ENCODE peak calls at places on chromosome 7, in four cellular contexts. W, U, O and S are unnamed samples.
A peak's percentile ranks its signal among the peaks of the same experiment; 100 is the strongest.

GRCh38 chr7:47945261-47946015 is 2.8 kb downstream of the PKD1L1 start:
- DNase-seq in W (peak; percentile 91), U (peak; percentile 56), O (peak; percentile 81), S (peak; percentile 68)

GRCh38 chr7:132609222-132609621 is 33.0 kb upstream of the PLXNA4 start:
- DNase-seq in W (no peak), U (no peak), O (no peak), S (peak; percentile 6)

GRCh38 chr7:131254211-131254610 is 73.5 kb upstream of the MKLN1 start:
- DNase-seq in W (no peak), U (no peak), O (no peak), S (no peak)

GRCh38 chr7:116571037-116571436 is 46.2 kb downstream of the CAV1 start:
- DNase-seq in W (peak; percentile 87), U (no peak), O (no peak), S (no peak)

GRCh38 chr7:130277763-130278643 is 11.3 kb downstream of the CPA2 start:
- DNase-seq in W (peak; percentile 67), U (no peak), O (peak; percentile 69), S (peak; percentile 77)

GRCh38 chr7:27910341-27910740 is 170.4 kb downstream of the TAX1BP1 start:
- DNase-seq in W (no peak), U (no peak), O (no peak), S (no peak)

GRCh38 chr7:130986271-130986690 is 252.3 kb upstream of the KLF14 start:
- DNase-seq in W (no peak), U (no peak), O (no peak), S (no peak)

GRCh38 chr7:53191836-53192443 is 156.5 kb downstream of the POM121L12 start:
- DNase-seq in W (no peak), U (no peak), O (no peak), S (no peak)

GRCh38 chr7:34357068-34357467 is 300.9 kb upstream of the NPSR1 start:
- DNase-seq in W (no peak), U (no peak), O (no peak), S (no peak)

GRCh38 chr7:154929006-154929726 is 73.8 kb downstream of the PAXIP1 start:
- DNase-seq in W (no peak), U (no peak), O (no peak), S (no peak)

GRCh38 chr7:142549007-142549406 is 200.3 kb upstream of the PRSS1 start:
- DNase-seq in W (peak; percentile 42), U (no peak), O (no peak), S (no peak)

GRCh38 chr7:140060788-140061606 is 1.8 kb downstream of the PARP12 start:
- DNase-seq in W (peak; percentile 14), U (no peak), O (peak; percentile 64), S (peak; percentile 90)

GRCh38 chr7:141945356-141945755 is 1.4 kb downstream of the CLEC5A start:
- DNase-seq in W (no peak), U (no peak), O (no peak), S (no peak)

GRCh38 chr7:15685358-15686181 is 913 bp downstream of the MEOX2 start:
- DNase-seq in W (peak; percentile 82), U (no peak), O (no peak), S (no peak)

GRCh38 chr7:42511027-42511426 is 274.0 kb upstream of the GLI3 start:
- DNase-seq in W (peak; percentile 8), U (no peak), O (no peak), S (no peak)

GRCh38 chr7:77422500-77422899 is 6.4 kb upstream of the GSAP start:
- DNase-seq in W (no peak), U (no peak), O (no peak), S (no peak)

GRCh38 chr7:72258074-72258473 is 154.1 kb downstream of the CALN1 start:
- DNase-seq in W (no peak), U (no peak), O (no peak), S (no peak)

GRCh38 chr7:142443614-142444013 is 185.8 kb upstream of the PRSS58 start:
- DNase-seq in W (no peak), U (no peak), O (no peak), S (no peak)

GRCh38 chr7:16739863-16740622 is 13.5 kb upstream of the TSPAN13 start:
- DNase-seq in W (peak; percentile 57), U (no peak), O (peak; percentile 59), S (no peak)

GRCh38 chr7:141872931-141873330 is 31.6 kb upstream of the PRSS37 start:
- DNase-seq in W (no peak), U (no peak), O (no peak), S (no peak)

GRCh38 chr7:157676001-157676400 is 339.2 kb downstream of the DNAJB6 start:
- DNase-seq in W (no peak), U (no peak), O (no peak), S (no peak)

GRCh38 chr7:22598318-22598717 is 98.3 kb upstream of the STEAP1B start:
- DNase-seq in W (no peak), U (no peak), O (no peak), S (no peak)

GRCh38 chr7:78528964-78529363 is 730.4 kb downstream of the PHTF2 start:
- DNase-seq in W (peak; percentile 48), U (no peak), O (no peak), S (no peak)

GRCh38 chr7:19970514-19970913 is 197.1 kb upstream of the TMEM196 start:
- DNase-seq in W (no peak), U (no peak), O (no peak), S (no peak)

GRCh38 chr7:30284298-30285066 is at the start of gene ZNRF2:
- DNase-seq in W (peak; percentile 96), U (peak; percentile 99), O (peak; percentile 100), S (peak; percentile 100)

GRCh38 chr7:137685439-137686164 is 161.2 kb downstream of the DGKI start:
- DNase-seq in W (no peak), U (no peak), O (no peak), S (no peak)

GRCh38 chr7:50822716-50823115 is 40.0 kb upstream of the GRB10 start:
- DNase-seq in W (peak; percentile 7), U (no peak), O (no peak), S (no peak)

GRCh38 chr7:142438235-142438922 is 180.5 kb upstream of the PRSS58 start:
- DNase-seq in W (peak; percentile 35), U (no peak), O (peak; percentile 47), S (no peak)

GRCh38 chr7:50565977-50566376 is 772 bp upstream of the DDC start:
- DNase-seq in W (no peak), U (no peak), O (no peak), S (no peak)

GRCh38 chr7:99380032-99380822 is 5.7 kb downstream of the ARPC1B start:
- DNase-seq in W (peak; percentile 40), U (no peak), O (no peak), S (no peak)

GRCh38 chr7:99380823-99381663 is 6.5 kb downstream of the ARPC1B start:
- DNase-seq in W (no peak), U (no peak), O (no peak), S (no peak)

GRCh38 chr7:49112222-49112621 is 187.9 kb downstream of the CDC14C start:
- DNase-seq in W (no peak), U (no peak), O (no peak), S (no peak)

GRCh38 chr7:44431091-44431608 is 59.3 kb downstream of the NUDCD3 start:
- DNase-seq in W (no peak), U (no peak), O (peak; percentile 46), S (no peak)

GRCh38 chr7:101681170-101682007 is 52.3 kb upstream of the MYL10 start:
- DNase-seq in W (peak; percentile 94), U (peak; percentile 23), O (peak; percentile 84), S (peak; percentile 70)

GRCh38 chr7:135098391-135098790 is 49.5 kb upstream of the TMEM140 start:
- DNase-seq in W (no peak), U (no peak), O (no peak), S (no peak)

DNA sequence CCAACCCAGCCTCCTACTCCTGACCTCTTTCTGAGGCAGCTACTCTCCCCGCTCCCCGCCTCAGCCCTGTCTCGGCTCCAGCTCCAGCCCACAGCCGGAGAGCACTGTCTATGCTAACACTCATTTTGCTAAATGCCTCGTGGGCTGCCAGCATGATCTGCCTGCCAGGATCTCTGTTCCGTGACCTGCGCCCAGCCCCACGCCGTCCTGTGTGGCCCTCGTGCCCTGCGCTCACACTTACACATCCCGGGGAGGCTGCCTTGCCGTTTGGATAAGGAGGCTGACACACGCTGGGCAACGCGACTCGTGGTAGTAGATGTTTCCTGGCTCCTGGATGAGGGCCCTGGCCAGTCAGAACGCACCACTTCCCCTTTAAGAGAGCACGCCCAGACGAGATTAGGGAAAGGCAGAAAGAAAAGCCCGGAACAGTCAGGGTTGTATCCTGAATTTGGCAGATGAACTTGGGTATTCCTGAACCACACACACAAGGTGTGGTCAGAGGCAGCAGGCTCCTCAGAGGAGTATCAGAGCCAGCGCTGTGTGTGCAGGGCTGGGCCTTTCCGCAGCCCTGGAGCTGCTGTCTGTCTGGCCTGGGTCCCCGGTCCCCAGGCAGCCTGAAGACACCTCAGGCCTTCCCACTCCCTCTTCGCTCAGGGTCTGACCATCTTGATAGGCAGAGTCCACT is 97.7 kb upstream of the EFCAB10 start:
- DNase-seq in W (no peak), U (peak; percentile 44), O (no peak), S (no peak)
- H3K4me3 ChIP-seq in W (peak overlapping the region; percentile 75), U (peak overlapping the region; percentile 38), O (no peak overlapping the region), S (no peak overlapping the region)

GRCh38 chr7:150322833-150323681 is at the start of the genes ACTR3C and LRRC61:
- DNase-seq in W (no peak), U (no peak), O (peak; percentile 82), S (no peak)
- H3K4me3 ChIP-seq in W (peak within 1 kb of the TSS; percentile 64), U (peak within 1 kb of the TSS; percentile 47), O (peak within 1 kb of the TSS; percentile 90), S (no peak within 1 kb of the TSS)

GRCh38 chr7:75639071-75639892 is 99.5 kb downstream of the HIP1 start:
- DNase-seq in W (peak; percentile 44), U (peak; percentile 20), O (peak; percentile 57), S (peak; percentile 69)

GRCh38 chr7:75639893-75640600 is 98.7 kb downstream of the HIP1 start:
- DNase-seq in W (peak; percentile 5), U (no peak), O (no peak), S (peak; percentile 84)

GRCh38 chr7:75642810-75643486 is 95.8 kb downstream of the HIP1 start:
- DNase-seq in W (peak; percentile 45), U (no peak), O (peak; percentile 62), S (peak; percentile 73)

GRCh38 chr7:75637854-75638606 is 100.7 kb downstream of the HIP1 start:
- DNase-seq in W (no peak), U (no peak), O (no peak), S (no peak)

DNA sequence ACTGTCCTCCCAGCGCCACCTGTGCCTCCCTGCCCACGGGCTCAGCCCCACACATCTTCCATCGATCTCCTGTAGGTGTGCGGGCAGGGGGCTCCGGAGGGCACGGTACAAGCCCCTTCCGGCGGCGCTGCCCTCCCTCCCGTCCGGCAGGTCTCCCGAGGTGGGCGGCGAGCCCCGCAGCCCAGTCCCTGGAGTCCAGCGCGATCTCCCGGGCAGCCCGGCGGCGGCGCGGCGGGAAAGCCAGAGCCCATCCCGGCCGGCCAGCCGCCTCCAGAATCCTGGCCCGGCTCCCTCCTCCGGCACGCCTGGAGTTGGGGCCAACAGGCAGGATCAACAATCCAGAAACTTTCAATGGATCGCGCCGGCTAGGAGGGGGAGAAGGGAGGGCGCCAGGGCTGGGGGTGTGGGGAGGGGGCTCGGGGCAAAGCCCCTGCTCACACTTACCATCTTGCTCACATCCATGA is 100.1 kb downstream of the HIP1 start:
- DNase-seq in W (peak; percentile 75), U (no peak), O (peak; percentile 75), S (peak; percentile 71)
- H3K4me3 ChIP-seq in W (peak overlapping the region; percentile 74), U (peak overlapping the region; percentile 52), O (peak overlapping the region; percentile 75), S (peak overlapping the region; percentile 97)

DNA sequence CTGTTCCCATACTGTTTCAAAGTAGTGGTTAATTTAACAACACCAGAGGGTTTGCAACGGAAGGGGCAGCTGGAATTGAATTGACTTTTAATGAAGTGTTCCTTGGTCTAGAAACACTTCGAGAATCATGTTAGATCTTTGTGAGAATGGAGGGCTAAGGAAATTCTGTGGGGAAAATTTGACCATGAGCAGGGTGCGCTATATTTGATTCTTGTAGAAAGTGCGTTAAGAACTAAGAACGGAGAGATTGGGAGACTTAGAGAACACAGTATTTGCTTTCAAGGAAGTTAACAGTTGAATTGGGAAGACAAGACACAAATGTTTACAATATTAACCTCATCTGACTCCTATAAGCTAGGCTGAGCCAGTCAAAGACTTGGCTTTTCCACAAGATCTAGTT is 1.2 kb downstream of the ZNF212 start:
- DNase-seq in W (no peak), U (no peak), O (no peak), S (no peak)
- H3K4me3 ChIP-seq in W (peak overlapping the region; percentile 100), U (peak overlapping the region; percentile 93), O (peak overlapping the region; percentile 97), S (peak overlapping the region; percentile 99)